ENCODE peak calls at places on chromosomes 13 and 19, in ten cellular contexts. A, F, X, Q, Z, W, M, K, G and O are unnamed samples.

GRCh38 chr19:28103916-28104315 is 1109.0 kb downstream of the UQCRFS1 start:
- DNase-seq in A (no peak), F (no peak), X (no peak), Q (no peak), Z (no peak), W (no peak), M (no peak), K (no peak), G (no peak), O (no peak)

GRCh38 chr13:20230913-20231838 is 943 bp downstream of the GJB6 start:
- DNase-seq in A (peak; percentile 54), F (no peak), X (no peak), Q (peak; percentile 7), Z (no peak), W (no peak), M (no peak), K (no peak), G (no peak), O (no peak)

GRCh38 chr19:10291554-10292205 is 1.9 kb downstream of the ICAM5 start:
- DNase-seq in A (no peak), F (no peak), X (no peak), Q (no peak), Z (no peak), W (no peak), M (no peak), K (no peak), G (no peak), O (no peak)

GRCh38 chr13:111046590-111047141 is 68.4 kb upstream of the ARHGEF7 start:
- DNase-seq in A (no peak), F (no peak), X (peak; percentile 59), Q (no peak), Z (no peak), W (no peak), M (no peak), K (no peak), G (no peak), O (no peak)

GRCh38 chr19:49201042-49201441 is 43.5 kb downstream of the TRPM4 start:
- DNase-seq in A (no peak), F (no peak), X (no peak), Q (no peak), Z (no peak), W (no peak), M (no peak), K (no peak), G (no peak), O (no peak)

GRCh38 chr13:109121826-109122225 is 492.4 kb downstream of the MYO16 start:
- DNase-seq in A (no peak), F (no peak), X (no peak), Q (no peak), Z (no peak), W (no peak), M (no peak), K (no peak), G (no peak), O (no peak)

GRCh38 chr19:12792853-12793289 is 1.6 kb downstream of the JUNB start:
- DNase-seq in A (no peak), F (no peak), X (no peak), Q (peak; percentile 48), Z (no peak), W (no peak), M (peak; percentile 51), K (no peak), G (no peak), O (no peak)

GRCh38 chr19:24064175-24064574 is 22.8 kb upstream of the ZNF254 start:
- DNase-seq in A (no peak), F (no peak), X (no peak), Q (no peak), Z (no peak), W (no peak), M (no peak), K (no peak), G (no peak), O (no peak)

GRCh38 chr13:66618702-66619101 is 611.4 kb downstream of the PCDH9 start:
- DNase-seq in A (no peak), F (no peak), X (no peak), Q (no peak), Z (peak; percentile 48), W (no peak), M (no peak), K (no peak), G (no peak), O (no peak)

GRCh38 chr13:62019858-62020257 is 604.2 kb upstream of the PCDH20 start:
- DNase-seq in A (no peak), F (no peak), X (no peak), Q (no peak), Z (no peak), W (no peak), M (no peak), K (no peak), G (no peak), O (no peak)

DNA sequence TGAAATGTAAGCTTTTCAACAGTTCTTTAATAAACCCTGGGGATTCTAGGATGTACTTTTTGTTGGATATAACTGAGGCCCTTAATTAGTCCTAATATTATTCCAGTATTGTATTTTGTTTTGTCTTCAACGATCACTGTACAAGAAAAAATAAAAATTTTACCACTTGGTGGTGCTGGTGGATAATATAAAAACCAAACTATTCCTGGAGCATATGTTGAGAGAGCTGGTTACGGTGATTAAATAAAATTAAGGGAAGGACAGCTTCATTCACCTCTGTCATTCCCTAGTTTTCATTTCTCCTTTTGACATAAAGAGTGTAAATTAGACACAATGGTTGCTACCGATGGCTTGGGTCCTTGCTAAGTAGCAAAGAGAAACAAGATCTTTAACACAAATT is 598.6 kb upstream of the PCDH20 start:
- DNase-seq in A (no peak), F (no peak), X (no peak), Q (no peak), Z (peak; percentile 12), W (no peak), M (no peak), K (no peak), G (no peak), O (no peak)
- H3K27me3 ChIP-seq in A (no peaks in the 10 kb centered on the region), F (no peaks in the 10 kb centered on the region), X (no peaks in the 10 kb centered on the region), Q (no peaks in the 10 kb centered on the region), Z (no peaks in the 10 kb centered on the region), W (peaks cover 3% of the 10 kb centered on the region), M (no peaks in the 10 kb centered on the region), K (no peaks in the 10 kb centered on the region), G (no peaks in the 10 kb centered on the region), O (no peaks in the 10 kb centered on the region)

DNA sequence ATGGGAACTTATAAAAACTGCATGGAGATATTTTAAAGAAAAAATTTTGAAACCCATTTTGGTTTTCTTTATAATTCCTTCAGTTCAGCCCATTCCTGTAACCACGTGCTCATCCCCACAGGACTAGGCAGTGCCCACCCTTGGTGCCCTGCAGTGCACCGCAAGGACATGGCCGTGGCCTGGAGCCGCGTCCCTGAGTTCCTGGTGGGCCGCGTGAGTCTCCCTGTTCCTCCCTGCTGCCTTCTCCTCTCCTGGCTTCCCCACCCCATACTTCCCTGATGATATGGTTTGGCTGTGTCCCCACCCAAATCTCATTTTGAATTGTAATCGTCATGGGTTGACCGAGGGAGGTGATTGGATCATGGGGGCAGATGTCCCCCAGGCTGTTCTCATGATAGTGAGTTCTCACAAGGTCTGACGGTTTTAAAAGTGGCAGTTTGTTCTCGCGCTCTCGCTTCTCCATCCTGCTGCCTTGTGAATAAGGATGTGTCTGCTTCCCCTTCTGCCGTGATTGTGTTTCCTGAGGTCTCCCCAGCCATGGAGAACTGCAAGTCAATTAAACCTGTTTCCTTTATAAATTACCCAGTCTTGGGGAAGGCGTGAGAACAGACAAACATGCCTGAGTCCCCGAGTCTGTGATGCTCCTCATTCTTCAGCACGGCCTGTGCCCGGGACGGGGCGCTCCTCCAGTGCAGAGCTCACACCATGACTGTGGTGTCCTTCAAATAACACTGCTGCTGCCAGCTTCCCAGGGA is 31.6 kb upstream of the TFDP1 start:
- DNase-seq in A (peak; percentile 21), F (no peak), X (no peak), Q (no peak), Z (no peak), W (no peak), M (peak; percentile 11), K (no peak), G (peak; percentile 6), O (no peak)
- H3K27ac ChIP-seq in A (no peak overlapping the region), F (no peak overlapping the region), X (no peak overlapping the region), Q (no peak overlapping the region), Z (no peak overlapping the region), W (no peak overlapping the region), M (no peak overlapping the region), K (no peak overlapping the region), G (no peak overlapping the region), O (no peak overlapping the region)

GRCh38 chr13:21557995-21558394 is 46.0 kb downstream of the MICU2 start:
- DNase-seq in A (peak; percentile 40), F (no peak), X (peak; percentile 34), Q (no peak), Z (peak; percentile 9), W (no peak), M (no peak), K (no peak), G (peak; percentile 24), O (no peak)
- TF ChIP-seq CTCF in A (peak; percentile 68), F (no peak), X (peak; percentile 65), Q (peak; percentile 19), Z (peak; percentile 51), W (no peak), M (no peak), K (peak; percentile 23), G (peak; percentile 52), O (no peak)

DNA sequence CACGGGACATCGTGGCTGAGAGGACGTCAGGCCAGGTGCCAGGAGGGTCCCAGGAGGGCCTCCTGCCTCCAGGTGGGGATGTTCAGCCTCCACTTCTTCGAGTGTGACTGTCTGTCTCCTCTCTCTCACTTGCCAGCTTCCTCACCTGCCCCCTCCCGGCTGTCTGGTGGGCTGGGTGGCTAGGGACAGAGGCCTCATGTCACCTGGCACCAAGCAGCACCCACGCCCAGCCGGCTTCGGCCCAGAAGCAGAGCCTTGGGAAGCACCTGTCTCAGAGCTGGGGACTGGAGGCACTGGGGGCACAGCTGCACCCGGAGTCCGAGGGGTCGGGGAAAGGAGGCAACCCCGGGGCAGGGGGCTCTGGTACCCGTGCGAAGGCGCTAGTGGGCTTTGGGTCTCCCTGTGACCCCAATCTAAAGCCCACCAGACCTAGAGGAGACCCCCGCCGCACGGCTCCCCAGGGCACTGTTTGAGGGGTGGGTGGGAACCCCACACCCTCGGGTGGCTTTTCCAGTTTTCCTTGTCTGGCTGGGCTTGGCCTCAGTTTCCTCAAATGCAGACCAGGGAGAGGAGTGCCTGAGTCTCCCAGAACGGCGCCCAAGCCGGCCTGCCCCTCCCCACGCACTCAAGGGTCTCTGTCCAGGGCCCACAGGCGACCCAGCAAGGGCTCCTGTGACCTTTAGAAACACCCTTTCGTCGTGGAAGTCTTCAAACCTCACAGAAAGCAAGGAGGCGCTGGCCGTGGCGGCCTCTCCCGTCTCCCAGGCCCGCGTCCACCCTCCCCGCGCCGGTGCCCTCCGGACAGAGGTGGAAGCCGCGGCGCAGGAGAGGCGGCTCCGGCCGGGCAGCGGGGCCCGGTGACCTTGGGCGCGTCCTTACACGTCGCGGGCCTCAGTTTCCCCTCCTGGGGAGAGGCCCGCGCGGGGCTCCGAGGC is 656 bp upstream of the HCN2 start:
- DNase-seq in A (peak; percentile 54), F (no peak), X (no peak), Q (no peak), Z (peak; percentile 59), W (no peak), M (no peak), K (peak; percentile 59), G (peak; percentile 75), O (no peak)
- H3K27me3 ChIP-seq in A (peaks cover 12% of the 10 kb centered on the region), F (peaks cover 32% of the 10 kb centered on the region), X (no peaks in the 10 kb centered on the region), Q (peaks cover 30% of the 10 kb centered on the region), Z (no peaks in the 10 kb centered on the region), W (peaks cover 21% of the 10 kb centered on the region), M (peaks cover 10% of the 10 kb centered on the region), K (peaks cover 20% of the 10 kb centered on the region), G (peaks cover 38% of the 10 kb centered on the region), O (peaks cover 6% of the 10 kb centered on the region)